ENCODE peak calls at places on chromosomes 1 and 21, in seven cellular contexts. C, P, S, V, E, F and M are unnamed samples.

GRCh38 chr1:223202376-223202775 is 59.3 kb upstream of the TLR5 start:
- DNase-seq in C (no peak), P (no peak), S (no peak), V (no peak), E (no peak), F (no peak), M (no peak)

GRCh38 chr1:117416546-117417117 is 49.4 kb downstream of the MAN1A2 start:
- DNase-seq in C (peak; percentile 36), P (no peak), S (no peak), V (peak; percentile 25), E (no peak), F (no peak), M (no peak)

GRCh38 chr1:238642231-238642630 is 744.1 kb upstream of the CHRM3 start:
- DNase-seq in C (no peak), P (no peak), S (peak; percentile 75), V (no peak), E (no peak), F (no peak), M (peak; percentile 63)

GRCh38 chr1:11787251-11787803 is 18.4 kb downstream of the MTHFR start:
- DNase-seq in C (no peak), P (no peak), S (peak; percentile 34), V (peak; percentile 91), E (no peak), F (peak; percentile 70), M (peak; percentile 51)

GRCh38 chr1:12251442-12251841 is 21.6 kb downstream of the VPS13D start:
- DNase-seq in C (no peak), P (no peak), S (peak; percentile 82), V (no peak), E (no peak), F (no peak), M (no peak)

GRCh38 chr1:1677718-1678580 is 14.6 kb downstream of the SLC35E2B start:
- DNase-seq in C (no peak), P (no peak), S (no peak), V (no peak), E (no peak), F (no peak), M (no peak)

GRCh38 chr1:225437710-225438437 is 10.0 kb upstream of the LBR start:
- DNase-seq in C (peak; percentile 58), P (no peak), S (peak; percentile 45), V (peak; percentile 66), E (no peak), F (no peak), M (peak; percentile 41)

GRCh38 chr1:30535595-30536325 is 187.6 kb downstream of the MATN1 start:
- DNase-seq in C (no peak), P (no peak), S (no peak), V (no peak), E (no peak), F (no peak), M (no peak)

GRCh38 chr1:236016782-236017400 is 48.0 kb downstream of the NID1 start:
- DNase-seq in C (no peak), P (no peak), S (peak; percentile 52), V (no peak), E (no peak), F (no peak), M (peak; percentile 16)

GRCh38 chr1:245084551-245084950 is 70.2 kb upstream of the KIF26B start:
- DNase-seq in C (no peak), P (no peak), S (peak; percentile 49), V (no peak), E (no peak), F (peak; percentile 63), M (peak; percentile 51)

GRCh38 chr1:245085508-245086095 is 69.2 kb upstream of the KIF26B start:
- DNase-seq in C (no peak), P (no peak), S (peak; percentile 97), V (no peak), E (no peak), F (peak; percentile 83), M (peak; percentile 96)

GRCh38 chr1:245090491-245091090 is 64.2 kb upstream of the KIF26B start:
- DNase-seq in C (no peak), P (no peak), S (no peak), V (no peak), E (no peak), F (no peak), M (no peak)

GRCh38 chr1:245087723-245088122 is 67.1 kb upstream of the KIF26B start:
- DNase-seq in C (no peak), P (no peak), S (no peak), V (no peak), E (no peak), F (no peak), M (no peak)

DNA sequence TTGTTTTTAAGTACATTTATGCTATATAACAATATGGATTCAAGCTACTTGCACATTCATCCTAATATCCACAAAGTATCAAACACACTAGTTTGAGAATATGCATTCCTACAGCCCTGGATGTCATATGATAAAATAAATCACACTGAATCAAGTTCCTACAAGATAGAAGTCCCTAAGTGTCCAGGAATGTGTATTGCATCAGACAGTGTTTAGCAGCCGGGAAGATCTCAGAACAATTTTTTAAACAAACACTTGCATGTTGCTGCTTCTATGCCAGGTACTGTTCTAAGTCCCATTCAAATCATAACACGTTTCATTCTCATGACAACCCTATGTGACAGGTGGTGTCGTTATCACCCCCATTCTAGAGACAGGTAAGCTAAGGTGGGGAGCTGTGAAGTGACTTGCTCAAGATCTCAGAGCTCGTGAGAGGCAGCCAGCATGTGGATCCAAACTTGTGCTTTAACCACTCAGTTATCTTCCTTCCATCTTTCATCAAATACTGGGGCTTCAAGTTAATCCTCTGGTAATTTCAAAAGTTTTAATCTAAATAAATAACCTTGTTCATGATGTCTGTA is 68.3 kb upstream of the KIF26B start:
- DNase-seq in C (no peak), P (no peak), S (peak; percentile 80), V (no peak), E (no peak), F (no peak), M (peak; percentile 81)
- H4K8ac ChIP-seq in C (no peak overlapping the region), P (no peak overlapping the region), S (peak overlapping the region; percentile 1), V (no peak overlapping the region), E (no peak overlapping the region), F (no peak overlapping the region), M (no peak overlapping the region)

GRCh38 chr21:46297311-46298082 is 11.4 kb downstream of the YBEY start:
- DNase-seq in C (no peak), P (no peak), S (no peak), V (peak; percentile 43), E (no peak), F (no peak), M (no peak)

GRCh38 chr21:46294647-46295176 is 8.6 kb downstream of the YBEY start:
- DNase-seq in C (no peak), P (no peak), S (peak; percentile 68), V (peak; percentile 31), E (no peak), F (no peak), M (peak; percentile 39)

GRCh38 chr21:46295177-46295711 is 9.1 kb downstream of the YBEY start:
- DNase-seq in C (no peak), P (no peak), S (peak; percentile 69), V (peak; percentile 33), E (no peak), F (no peak), M (no peak)

GRCh38 chr21:46298083-46298412 is 11.9 kb downstream of the YBEY start:
- DNase-seq in C (no peak), P (no peak), S (no peak), V (no peak), E (no peak), F (no peak), M (no peak)

DNA sequence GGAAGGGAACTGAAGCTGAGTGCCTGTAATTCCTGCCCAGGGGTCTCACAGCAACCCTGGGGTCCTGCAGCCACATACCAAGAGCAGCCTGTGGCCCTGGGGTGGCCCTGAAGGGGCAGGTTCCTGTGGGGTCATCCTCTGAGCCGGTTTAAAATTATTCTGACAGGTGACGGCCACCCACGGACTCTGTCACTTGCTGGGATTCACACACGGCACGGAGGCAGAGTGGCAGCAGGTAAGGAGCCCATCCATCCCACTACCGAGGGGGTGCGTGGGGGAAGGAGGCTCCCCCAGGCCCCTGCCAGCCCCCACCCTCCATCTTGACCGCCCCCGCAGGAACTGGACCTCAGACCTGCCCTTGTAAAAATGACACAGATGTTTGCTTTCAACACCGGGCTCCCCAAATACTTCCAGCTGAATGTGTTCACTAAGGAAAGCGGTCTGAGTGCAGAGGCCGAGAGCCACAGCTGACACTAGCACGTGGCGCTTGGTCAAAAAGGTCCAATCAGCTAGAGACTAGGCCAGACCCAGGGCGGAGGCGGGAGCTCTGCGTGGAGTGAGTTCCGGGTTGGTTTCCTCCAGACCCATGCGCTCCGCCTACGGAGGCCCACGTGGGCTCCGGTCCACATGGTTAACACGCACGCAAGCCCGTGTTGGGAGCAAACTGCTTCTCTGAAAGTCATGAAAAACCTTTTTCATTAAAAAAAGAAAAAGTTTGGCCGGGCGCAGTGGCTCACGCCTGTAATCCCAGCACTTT is 10.0 kb downstream of the YBEY start:
- DNase-seq in C (peak; percentile 64), P (no peak), S (peak; percentile 32), V (peak; percentile 76), E (no peak), F (no peak), M (no peak)
- H3K9ac ChIP-seq in C (no peak overlapping the region), P (no peak overlapping the region), S (no peak overlapping the region), V (no peak overlapping the region), E (no peak overlapping the region), F (no peak overlapping the region), M (peak overlapping the region; percentile 85)

GRCh38 chr1:162941024-162941423 is 80.0 kb upstream of the CCDC190 start:
- DNase-seq in C (no peak), P (no peak), S (no peak), V (no peak), E (no peak), F (no peak), M (no peak)

GRCh38 chr1:162943627-162944026 is 82.7 kb upstream of the CCDC190 start:
- DNase-seq in C (no peak), P (no peak), S (peak; percentile 18), V (no peak), E (no peak), F (no peak), M (no peak)

GRCh38 chr1:162946701-162947100 is 85.7 kb upstream of the CCDC190 start:
- DNase-seq in C (no peak), P (no peak), S (no peak), V (no peak), E (no peak), F (no peak), M (no peak)

GRCh38 chr1:162944974-162945639 is 84.1 kb upstream of the CCDC190 start:
- DNase-seq in C (no peak), P (no peak), S (no peak), V (no peak), E (no peak), F (no peak), M (no peak)

DNA sequence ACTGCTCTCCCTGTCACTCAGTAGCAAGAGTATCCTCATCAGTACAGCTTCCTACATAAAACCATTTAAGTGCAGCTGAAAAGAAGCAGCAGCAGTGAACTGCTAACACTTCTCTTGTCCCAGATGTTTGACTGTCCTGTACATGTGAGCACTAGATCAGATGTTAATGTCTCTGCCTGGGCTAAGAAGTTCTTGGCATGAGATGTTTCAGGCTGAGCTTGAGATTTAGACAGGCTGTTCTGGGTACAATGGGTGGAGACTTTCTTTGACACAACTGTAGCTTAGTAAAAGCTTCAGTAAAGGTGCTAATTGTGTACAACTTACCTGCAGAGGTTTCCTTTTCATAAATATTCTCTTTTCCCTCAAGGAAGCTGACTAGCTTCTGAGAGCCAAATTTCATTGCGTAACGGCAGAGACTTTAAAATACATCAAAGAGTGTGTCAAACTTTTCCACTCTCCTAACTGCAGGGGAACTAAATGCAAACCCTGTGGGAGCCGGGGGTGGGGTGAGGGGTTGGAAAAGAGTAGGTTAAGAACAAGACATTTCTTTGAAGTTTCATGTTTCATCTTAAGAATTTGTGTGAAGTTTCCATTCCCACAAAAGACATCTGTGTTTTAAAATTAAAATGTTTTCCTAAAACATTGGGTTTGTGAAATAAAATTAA is 82.1 kb upstream of the CCDC190 start:
- DNase-seq in C (no peak), P (no peak), S (peak; percentile 44), V (no peak), E (no peak), F (no peak), M (peak; percentile 28)
- H3K4me2 ChIP-seq in C (no peak overlapping the region), P (no peak overlapping the region), S (no peak overlapping the region), V (no peak overlapping the region), E (no peak overlapping the region), F (no peak overlapping the region), M (no peak overlapping the region)

GRCh38 chr1:6025269-6026094 is 20.2 kb upstream of the KCNAB2 start:
- DNase-seq in C (no peak), P (no peak), S (peak; percentile 21), V (no peak), E (no peak), F (no peak), M (no peak)
- H4K8ac ChIP-seq in C (no peak overlapping the region), P (peak overlapping the region; percentile 82), S (no peak overlapping the region), V (no peak overlapping the region), E (no peak overlapping the region), F (no peak overlapping the region), M (no peak overlapping the region)